ENCODE peak calls at places on chromosomes 2 and 18, in four cellular contexts. One of them, this sample, is unnamed.

GRCh38 chr2:178330175-178331021 is 120.6 kb downstream of the PRKRA start:
- DNase-seq in GM20000: no peak
- DNase-seq in upper lobe of right lung: no peak
- DNase-seq in gastrocnemius medialis: no peak
- DNase-seq in this sample: no peak

GRCh38 chr18:50987261-50987660 is 19.4 kb downstream of the ELAC1 start:
- DNase-seq in GM20000: no peak
- DNase-seq in upper lobe of right lung: no peak
- DNase-seq in gastrocnemius medialis: no peak
- DNase-seq in this sample: no peak

GRCh38 chr2:12488365-12488972 is 228.3 kb upstream of the TRIB2 start:
- DNase-seq in GM20000: no peak
- DNase-seq in upper lobe of right lung: no peak
- DNase-seq in gastrocnemius medialis: no peak
- DNase-seq in this sample: no peak

GRCh38 chr2:9174771-9175441 is 31.7 kb upstream of the ASAP2 start:
- DNase-seq in GM20000: no peak
- DNase-seq in upper lobe of right lung: no peak
- DNase-seq in gastrocnemius medialis: no peak
- DNase-seq in this sample: no peak

GRCh38 chr2:6343076-6343475 is 522.6 kb downstream of the CMPK2 start:
- DNase-seq in GM20000: no peak
- DNase-seq in upper lobe of right lung: no peak
- DNase-seq in gastrocnemius medialis: no peak
- DNase-seq in this sample: no peak

GRCh38 chr2:62478093-62478580 is 27.9 kb downstream of the TMEM17 start:
- DNase-seq in GM20000: no peak
- DNase-seq in upper lobe of right lung: no peak
- DNase-seq in gastrocnemius medialis: no peak
- DNase-seq in this sample: no peak

GRCh38 chr18:58996131-58996632 is 131.5 kb downstream of the ZNF532 start:
- DNase-seq in GM20000: no peak
- DNase-seq in upper lobe of right lung: no peak
- DNase-seq in gastrocnemius medialis: no peak
- DNase-seq in this sample: no peak

GRCh38 chr18:13268746-13269285 is 50.3 kb downstream of the LDLRAD4 start:
- DNase-seq in GM20000: no peak
- DNase-seq in upper lobe of right lung: no peak
- DNase-seq in gastrocnemius medialis: no peak
- DNase-seq in this sample: no peak

GRCh38 chr2:128812183-128812940 is 493.7 kb upstream of the HS6ST1 start:
- DNase-seq in GM20000: no peak
- DNase-seq in upper lobe of right lung: no peak
- DNase-seq in gastrocnemius medialis: no peak
- DNase-seq in this sample: no peak

GRCh38 chr2:238633426-238634328 is 206.9 kb downstream of the ASB1 start:
- DNase-seq in GM20000: no peak
- DNase-seq in upper lobe of right lung: no peak
- DNase-seq in gastrocnemius medialis: no peak
- DNase-seq in this sample: no peak

GRCh38 chr2:235268535-235268934 is 225.3 kb upstream of the AGAP1 start:
- DNase-seq in GM20000: no peak
- DNase-seq in upper lobe of right lung: no peak
- DNase-seq in gastrocnemius medialis: no peak
- DNase-seq in this sample: no peak

GRCh38 chr2:105143467-105144127 is 97.9 kb upstream of the GPR45 start:
- DNase-seq in GM20000: peak; percentile 45
- DNase-seq in upper lobe of right lung: no peak
- DNase-seq in gastrocnemius medialis: no peak
- DNase-seq in this sample: peak; percentile 53

GRCh38 chr2:202423139-202423538 is 47.0 kb downstream of the BMPR2 start:
- DNase-seq in GM20000: no peak
- DNase-seq in upper lobe of right lung: no peak
- DNase-seq in gastrocnemius medialis: no peak
- DNase-seq in this sample: no peak

GRCh38 chr2:172394008-172394407 is 33.4 kb upstream of the ITGA6 start:
- DNase-seq in GM20000: no peak
- DNase-seq in upper lobe of right lung: no peak
- DNase-seq in gastrocnemius medialis: no peak
- DNase-seq in this sample: no peak

GRCh38 chr2:27954771-27955384 is 64.3 kb downstream of the BABAM2 start:
- DNase-seq in GM20000: no peak
- DNase-seq in upper lobe of right lung: no peak
- DNase-seq in gastrocnemius medialis: peak; percentile 70
- DNase-seq in this sample: peak; percentile 6

GRCh38 chr18:79739440-79739778 is 58.3 kb upstream of the KCNG2 start:
- DNase-seq in GM20000: no peak
- DNase-seq in upper lobe of right lung: no peak
- DNase-seq in gastrocnemius medialis: no peak
- DNase-seq in this sample: no peak

GRCh38 chr2:66432801-66433694 is 1.9 kb upstream of the MEIS1 start:
- DNase-seq in GM20000: no peak
- DNase-seq in upper lobe of right lung: peak; percentile 80
- DNase-seq in gastrocnemius medialis: peak; percentile 79
- DNase-seq in this sample: no peak

GRCh38 chr2:234422895-234423505 is 73.9 kb downstream of the ARL4C start:
- DNase-seq in GM20000: no peak
- DNase-seq in upper lobe of right lung: no peak
- DNase-seq in gastrocnemius medialis: no peak
- DNase-seq in this sample: no peak

GRCh38 chr2:240386321-240386720 is 49.1 kb upstream of the GPC1 start:
- DNase-seq in GM20000: no peak
- DNase-seq in upper lobe of right lung: no peak
- DNase-seq in gastrocnemius medialis: no peak
- DNase-seq in this sample: no peak
- TF ChIP-seq CTCF in GM20000: no peak
- TF ChIP-seq CTCF in upper lobe of right lung: no peak
- TF ChIP-seq CTCF in gastrocnemius medialis: no peak
- TF ChIP-seq CTCF in this sample: no peak

GRCh38 chr18:55998071-55998522 is 410.1 kb upstream of the TCF4 start:
- DNase-seq in GM20000: no peak
- DNase-seq in upper lobe of right lung: no peak
- DNase-seq in gastrocnemius medialis: no peak
- DNase-seq in this sample: no peak
- TF ChIP-seq CTCF in GM20000: no peak
- TF ChIP-seq CTCF in upper lobe of right lung: no peak
- TF ChIP-seq CTCF in gastrocnemius medialis: no peak
- TF ChIP-seq CTCF in this sample: no peak

GRCh38 chr2:111138834-111139233 is 18.1 kb downstream of the BCL2L11 start:
- DNase-seq in GM20000: no peak
- DNase-seq in upper lobe of right lung: no peak
- DNase-seq in gastrocnemius medialis: no peak
- DNase-seq in this sample: no peak

GRCh38 chr2:111133603-111134002 is 12.9 kb downstream of the BCL2L11 start:
- DNase-seq in GM20000: no peak
- DNase-seq in upper lobe of right lung: no peak
- DNase-seq in gastrocnemius medialis: no peak
- DNase-seq in this sample: no peak

GRCh38 chr2:111134082-111134481 is 13.4 kb downstream of the BCL2L11 start:
- DNase-seq in GM20000: no peak
- DNase-seq in upper lobe of right lung: no peak
- DNase-seq in gastrocnemius medialis: no peak
- DNase-seq in this sample: no peak

GRCh38 chr2:111135237-111135909 is 14.7 kb downstream of the BCL2L11 start:
- DNase-seq in GM20000: no peak
- DNase-seq in upper lobe of right lung: no peak
- DNase-seq in gastrocnemius medialis: no peak
- DNase-seq in this sample: no peak

GRCh38 chr2:111135910-111136297 is 15.2 kb downstream of the BCL2L11 start:
- DNase-seq in GM20000: peak; percentile 13
- DNase-seq in upper lobe of right lung: no peak
- DNase-seq in gastrocnemius medialis: peak; percentile 53
- DNase-seq in this sample: no peak
- TF ChIP-seq CTCF in GM20000: peak; percentile 12
- TF ChIP-seq CTCF in upper lobe of right lung: peak; percentile 10
- TF ChIP-seq CTCF in gastrocnemius medialis: peak; percentile 64
- TF ChIP-seq CTCF in this sample: no peak

GRCh38 chr2:121748202-121748601 is 7.2 kb upstream of the TSN start:
- DNase-seq in GM20000: no peak
- DNase-seq in upper lobe of right lung: no peak
- DNase-seq in gastrocnemius medialis: no peak
- DNase-seq in this sample: no peak
- TF ChIP-seq CTCF in GM20000: no peak
- TF ChIP-seq CTCF in upper lobe of right lung: no peak
- TF ChIP-seq CTCF in gastrocnemius medialis: no peak
- TF ChIP-seq CTCF in this sample: peak; percentile 47

GRCh38 chr2:1777792-1778191 is 33.5 kb upstream of the PXDN start:
- DNase-seq in GM20000: no peak
- DNase-seq in upper lobe of right lung: no peak
- DNase-seq in gastrocnemius medialis: no peak
- DNase-seq in this sample: no peak
- TF ChIP-seq CTCF in GM20000: no peak
- TF ChIP-seq CTCF in upper lobe of right lung: no peak
- TF ChIP-seq CTCF in gastrocnemius medialis: no peak
- TF ChIP-seq CTCF in this sample: no peak

DNA sequence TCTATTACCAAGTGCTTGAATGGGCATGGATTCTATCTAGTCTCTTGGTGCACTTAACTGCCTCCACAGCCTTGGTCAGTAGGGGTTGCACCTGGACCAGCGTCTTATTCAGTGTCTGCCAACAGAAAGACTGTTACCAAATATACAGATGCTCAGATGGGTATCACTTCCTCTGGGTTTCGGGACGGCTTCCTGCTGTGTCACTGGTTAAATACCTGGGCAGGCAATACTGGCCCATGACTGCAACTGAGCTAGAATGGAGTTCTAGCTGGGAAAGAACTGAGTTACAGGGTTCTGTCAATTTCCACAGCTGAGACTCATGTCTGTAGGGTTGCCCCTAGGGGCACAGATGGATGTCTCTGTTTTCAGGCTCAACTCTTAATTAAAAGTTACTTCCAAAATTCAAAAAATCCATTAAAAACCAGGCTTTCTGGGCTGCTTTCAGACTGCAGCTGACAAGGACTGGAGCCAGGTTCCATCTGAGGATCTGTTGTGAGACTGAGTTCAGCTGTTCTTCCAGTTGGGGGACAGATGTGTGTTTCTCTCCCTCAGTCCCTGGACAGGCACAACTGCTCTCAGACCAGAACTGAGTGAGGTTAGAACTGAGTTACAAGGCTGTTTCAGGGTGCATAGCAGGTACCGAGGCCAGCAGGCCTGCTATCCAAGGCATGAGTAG is 789.6 kb upstream of the SLC8A1 start:
- DNase-seq in GM20000: no peak
- DNase-seq in upper lobe of right lung: no peak
- DNase-seq in gastrocnemius medialis: no peak
- DNase-seq in this sample: no peak
- TF ChIP-seq CTCF in GM20000: no peak
- TF ChIP-seq CTCF in upper lobe of right lung: no peak
- TF ChIP-seq CTCF in gastrocnemius medialis: no peak
- TF ChIP-seq CTCF in this sample: no peak

GRCh38 chr2:71798266-71799012 is 345.1 kb downstream of the DYSF start:
- DNase-seq in GM20000: peak; percentile 55
- DNase-seq in upper lobe of right lung: no peak
- DNase-seq in gastrocnemius medialis: no peak
- DNase-seq in this sample: peak; percentile 50
- TF ChIP-seq CTCF in GM20000: peak; percentile 67
- TF ChIP-seq CTCF in upper lobe of right lung: peak; percentile 75
- TF ChIP-seq CTCF in gastrocnemius medialis: peak; percentile 80
- TF ChIP-seq CTCF in this sample: peak; percentile 60

GRCh38 chr2:65291221-65292094 is 63.8 kb downstream of the ACTR2 start:
- DNase-seq in GM20000: no peak
- DNase-seq in upper lobe of right lung: no peak
- DNase-seq in gastrocnemius medialis: no peak
- DNase-seq in this sample: no peak
- TF ChIP-seq CTCF in GM20000: no peak
- TF ChIP-seq CTCF in upper lobe of right lung: no peak
- TF ChIP-seq CTCF in gastrocnemius medialis: no peak
- TF ChIP-seq CTCF in this sample: no peak

GRCh38 chr2:207734264-207734635 is 22.8 kb downstream of the CCNYL1 start:
- DNase-seq in GM20000: no peak
- DNase-seq in upper lobe of right lung: no peak
- DNase-seq in gastrocnemius medialis: no peak
- DNase-seq in this sample: no peak
- TF ChIP-seq CTCF in GM20000: no peak
- TF ChIP-seq CTCF in upper lobe of right lung: peak; percentile 45
- TF ChIP-seq CTCF in gastrocnemius medialis: no peak
- TF ChIP-seq CTCF in this sample: peak; percentile 24

GRCh38 chr2:55228224-55228563 is 3.9 kb downstream of the CLHC1 start:
- DNase-seq in GM20000: no peak
- DNase-seq in upper lobe of right lung: no peak
- DNase-seq in gastrocnemius medialis: no peak
- DNase-seq in this sample: no peak
- TF ChIP-seq CTCF in GM20000: no peak
- TF ChIP-seq CTCF in upper lobe of right lung: no peak
- TF ChIP-seq CTCF in gastrocnemius medialis: no peak
- TF ChIP-seq CTCF in this sample: no peak

This sample was measured in GM13977.